ENCODE peak calls at places on chromosomes 13 and 19, in nine cellular contexts. S, R, D, W, V, E, J, Q and Z are unnamed samples.

GRCh38 chr19:54137913-54138776 is 583 bp downstream of the CNOT3 start:
- DNase-seq in Q (no peak), D (peak; percentile 28), R (no peak), J (no peak), S (no peak), E (no peak), V (no peak), W (no peak), Z (no peak)

GRCh38 chr13:99935772-99936171 is 35.8 kb downstream of the ZIC5 start:
- DNase-seq in R (peak; percentile 36), Q (no peak), V (no peak), E (no peak), D (no peak), J (no peak), W (no peak), S (no peak), Z (no peak)

GRCh38 chr19:44570984-44571684 is 41.7 kb upstream of the CEACAM20 start:
- DNase-seq in S (peak; percentile 91), J (peak; percentile 34), W (peak; percentile 29), R (peak; percentile 74), D (peak; percentile 72), E (peak; percentile 65), Q (peak; percentile 90), V (no peak), Z (peak; percentile 19)

GRCh38 chr13:112839347-112840105 is 129.5 kb upstream of the MCF2L start:
- DNase-seq in V (peak; percentile 17), S (peak; percentile 52), D (peak; percentile 32), E (no peak), J (peak; percentile 31), Q (peak; percentile 60), R (no peak), W (no peak), Z (no peak)

GRCh38 chr13:38575427-38575826 is 111.5 kb upstream of the FREM2 start:
- DNase-seq in J (no peak), V (no peak), D (no peak), E (no peak), R (no peak), S (no peak), Q (no peak), W (no peak), Z (no peak)

GRCh38 chr13:77894743-77895142 is 23.9 kb downstream of the EDNRB start:
- DNase-seq in E (no peak), Q (peak; percentile 62), W (no peak), J (no peak), S (peak; percentile 40), V (no peak), D (no peak), R (no peak), Z (no peak)

GRCh38 chr19:38004505-38005223 is 97.7 kb downstream of the SIPA1L3 start:
- DNase-seq in J (peak; percentile 94), R (peak; percentile 90), W (no peak), S (peak; percentile 98), Q (peak; percentile 96), E (peak; percentile 55), D (peak; percentile 93), V (peak; percentile 82), Z (peak; percentile 91)

GRCh38 chr13:36395280-36395679 is 37.0 kb upstream of the CCNA1 start:
- DNase-seq in W (no peak), J (peak; percentile 55), D (no peak), V (no peak), Q (peak; percentile 83), S (peak; percentile 77), R (peak; percentile 77), E (no peak), Z (no peak)

GRCh38 chr19:15104411-15104810 is 2.8 kb upstream of the SYDE1 start:
- DNase-seq in J (no peak), V (no peak), S (no peak), R (no peak), D (no peak), W (no peak), Q (no peak), E (no peak), Z (no peak)

DNA sequence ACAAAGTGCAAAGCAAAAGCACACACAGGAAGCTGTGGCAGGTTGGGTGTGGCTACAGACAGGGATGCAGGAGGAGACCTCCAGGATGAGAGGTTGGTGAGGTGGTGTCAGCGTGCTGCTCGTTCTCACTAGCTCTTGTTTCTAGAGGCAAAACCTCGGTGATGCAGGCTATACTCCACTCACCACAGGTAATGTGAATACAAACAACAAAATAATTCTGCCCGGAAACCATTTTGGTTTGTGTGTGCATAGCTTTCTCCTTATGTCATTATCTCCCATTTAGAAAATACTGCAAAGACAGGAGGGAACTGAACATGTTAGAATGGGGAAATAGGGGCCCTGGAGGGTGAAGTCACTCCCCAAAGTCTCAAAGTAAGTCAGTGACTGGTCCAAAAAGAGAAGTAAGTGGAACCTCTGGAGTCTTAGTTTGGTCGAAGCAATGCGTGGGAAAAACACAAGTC is 9.4 kb downstream of the LCP1 start:
- DNase-seq in E (no peak), V (no peak), S (no peak), Q (no peak), R (peak; percentile 92), W (peak; percentile 54), D (peak; percentile 52), J (no peak), Z (peak; percentile 64)
- H3K4me3 ChIP-seq in E (no peak overlapping the region), V (no peak overlapping the region), S (no peak overlapping the region), Q (no peak overlapping the region), R (peak overlapping the region; percentile 46), W (peak overlapping the region; percentile 12), D (peak overlapping the region; percentile 92), J (no peak overlapping the region), Z (peak overlapping the region; percentile 26)

DNA sequence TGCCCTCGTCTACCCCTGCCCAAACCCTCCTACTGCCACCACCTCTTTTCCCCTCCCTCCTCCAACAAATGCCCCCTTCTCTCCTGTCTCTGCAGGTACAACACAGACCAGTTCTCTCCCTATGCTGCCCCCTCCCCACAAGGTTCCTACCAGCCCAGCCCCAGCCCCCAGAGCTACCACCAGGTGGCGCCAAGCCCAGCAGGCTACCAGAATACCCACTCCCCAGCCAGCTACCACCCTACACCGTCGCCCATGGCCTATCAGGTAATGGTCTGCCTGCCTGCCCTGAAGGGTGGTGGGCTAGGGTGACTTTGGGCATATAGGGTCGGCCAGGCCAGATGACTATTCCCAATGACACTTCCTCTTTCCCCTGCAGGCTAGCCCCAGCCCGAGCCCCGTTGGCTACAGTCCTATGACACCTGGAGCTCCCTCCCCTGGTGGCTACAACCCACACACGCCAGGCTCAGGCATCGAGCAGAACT is 6.5 kb upstream of the TIMM50 start:
- DNase-seq in D (peak; percentile 65), R (peak; percentile 50), Q (peak; percentile 47), E (peak; percentile 52), J (no peak), S (peak; percentile 46), V (peak; percentile 65), W (peak; percentile 60), Z (no peak)
- TF ChIP-seq CTCF in D (peak; percentile 86), R (peak; percentile 67), Q (peak; percentile 87), E (peak; percentile 63), J (peak; percentile 88), S (peak; percentile 87), V (peak; percentile 75), W (peak; percentile 56), Z (peak; percentile 83)

GRCh38 chr19:3595521-3596061 is 10.3 kb downstream of the GIPC3 start:
- DNase-seq in E (no peak), V (no peak), R (no peak), Q (no peak), J (no peak), S (no peak), D (no peak), W (no peak), Z (no peak)

GRCh38 chr19:3604227-3604986 is 2.3 kb downstream of the TBXA2R start:
- DNase-seq in W (no peak), Q (no peak), E (no peak), S (no peak), R (no peak), J (no peak), D (no peak), V (no peak), Z (no peak)

GRCh38 chr19:3601021-3601420 is 5.7 kb downstream of the TBXA2R start:
- DNase-seq in E (no peak), V (no peak), S (no peak), Q (no peak), W (no peak), D (no peak), J (no peak), R (no peak), Z (no peak)

GRCh38 chr19:3603121-3603841 is 3.4 kb downstream of the TBXA2R start:
- DNase-seq in V (no peak), W (no peak), E (no peak), R (no peak), S (no peak), Q (no peak), D (no peak), J (no peak), Z (no peak)

GRCh38 chr19:3599776-3600183 is 6.9 kb downstream of the TBXA2R start:
- DNase-seq in R (no peak), E (no peak), Q (no peak), V (no peak), D (no peak), S (no peak), W (no peak), J (no peak), Z (no peak)
- H3K4me3 ChIP-seq in R (no peak overlapping the region), E (no peak overlapping the region), Q (no peak overlapping the region), V (no peak overlapping the region), D (no peak overlapping the region), S (no peak overlapping the region), W (no peak overlapping the region), J (no peak overlapping the region), Z (no peak overlapping the region)

GRCh38 chr19:16928351-16928750 is 39.6 kb downstream of the F2RL3 start:
- DNase-seq in D (no peak), E (no peak), R (no peak), Q (no peak), J (no peak), V (no peak), S (no peak), W (no peak), Z (no peak)

GRCh38 chr19:16928916-16929315 is 40.1 kb downstream of the F2RL3 start:
- DNase-seq in V (no peak), R (no peak), S (no peak), J (no peak), E (no peak), W (no peak), Q (no peak), D (no peak), Z (no peak)

GRCh38 chr19:16931306-16931705 is 42.5 kb downstream of the F2RL3 start:
- DNase-seq in V (no peak), W (no peak), R (no peak), S (no peak), J (no peak), E (no peak), Q (no peak), D (no peak), Z (no peak)

GRCh38 chr19:16927883-16928282 is 39.1 kb downstream of the F2RL3 start:
- DNase-seq in D (no peak), Q (no peak), S (no peak), R (no peak), V (no peak), J (no peak), E (no peak), W (no peak), Z (no peak)

GRCh38 chr19:16930753-16931152 is 42.0 kb downstream of the F2RL3 start:
- DNase-seq in Q (no peak), E (no peak), W (no peak), D (no peak), V (no peak), R (no peak), S (no peak), J (no peak), Z (no peak)
- TF ChIP-seq CTCF in Q (no peak), E (no peak), W (no peak), D (no peak), V (no peak), R (no peak), S (no peak), J (no peak), Z (no peak)